ENCODE peak calls at places on chromosomes 16 and 17, in five cellular contexts. M, Q, I, Y and U are unnamed samples.

GRCh38 chr16:68086336-68086821 is 1.2 kb downstream of the NFATC3 start:
- DNase-seq in M (no peak), Q (no peak), I (peak), Y (peak), U (no peak)

GRCh38 chr17:59842901-59843652 is 49.7 kb downstream of the TUBD1 start:
- DNase-seq in M (no peak), Q (no peak), I (peak), Y (no peak), U (no peak)

GRCh38 chr17:82754297-82755208 is 2.7 kb downstream of the TBCD start:
- DNase-seq in M (no peak), Q (no peak), I (peak), Y (peak), U (no peak)

GRCh38 chr17:47604268-47604927 is 45.3 kb upstream of the KPNB1 start:
- DNase-seq in M (no peak), Q (no peak), I (no peak), Y (peak), U (no peak)

GRCh38 chr16:87740441-87740840 is 25.3 kb downstream of the KLHDC4 start:
- DNase-seq in M (no peak), Q (no peak), I (no peak), Y (no peak), U (no peak)

GRCh38 chr16:87878704-87879103 is 9.4 kb upstream of the SLC7A5 start:
- DNase-seq in M (no peak), Q (no peak), I (no peak), Y (no peak), U (no peak)

GRCh38 chr17:15384142-15384803 is 42.9 kb upstream of the TEKT3 start:
- DNase-seq in M (no peak), Q (no peak), I (no peak), Y (no peak), U (no peak)

GRCh38 chr16:29845656-29846055 is 17.4 kb downstream of the CDIPT start:
- DNase-seq in M (no peak), Q (no peak), I (no peak), Y (no peak), U (no peak)

GRCh38 chr17:2013994-2014317 is 11.2 kb downstream of the RTN4RL1 start:
- DNase-seq in M (no peak), Q (no peak), I (no peak), Y (no peak), U (no peak)

GRCh38 chr17:34082404-34082803 is 172.7 kb upstream of the CCL2 start:
- DNase-seq in M (no peak), Q (no peak), I (no peak), Y (no peak), U (no peak)

GRCh38 chr17:32267690-32268205 is 2.1 kb downstream of the RHBDL3 start:
- DNase-seq in M (no peak), Q (no peak), I (peak), Y (peak), U (no peak)

GRCh38 chr17:48799069-48799710 is 17.8 kb downstream of the TTLL6 start:
- DNase-seq in M (no peak), Q (no peak), I (no peak), Y (no peak), U (no peak)

GRCh38 chr16:82093901-82094300 is 58.8 kb downstream of the HSD17B2 start:
- DNase-seq in M (no peak), Q (no peak), I (peak), Y (no peak), U (no peak)

GRCh38 chr17:1201132-1201702 is 21.4 kb upstream of the ABR start:
- DNase-seq in M (peak), Q (no peak), I (no peak), Y (no peak), U (no peak)

GRCh38 chr17:82239926-82240505 is 11.2 kb downstream of the SLC16A3 start:
- DNase-seq in M (no peak), Q (no peak), I (no peak), Y (no peak), U (no peak)

GRCh38 chr17:75645889-75646625 is 12.8 kb downstream of the SMIM5 start:
- DNase-seq in M (no peak), Q (peak), I (peak), Y (no peak), U (no peak)

GRCh38 chr17:40070644-40070894 is 7.8 kb downstream of the THRA start:
- DNase-seq in M (no peak), Q (no peak), I (no peak), Y (no peak), U (no peak)

GRCh38 chr16:8935989-8936388 is 27.7 kb downstream of the USP7 start:
- DNase-seq in M (no peak), Q (no peak), I (no peak), Y (peak), U (no peak)

GRCh38 chr16:87855852-87856715 is 13.2 kb downstream of the SLC7A5 start:
- DNase-seq in M (no peak), Q (no peak), I (no peak), Y (no peak), U (no peak)

GRCh38 chr17:45051060-45051719 is at the start of gene DCAKD:
- DNase-seq in M (peak), Q (peak), I (peak), Y (peak), U (peak)